ENCODE peak calls at places on chromosomes 13 and 19, in seven cellular contexts. J is skeletal muscle cell; K is NCI-H2029; U is stimulated activated CD4-positive, alpha-beta T cell treated with anti-CD3 and anti-CD28 coated beads, Interleukin-2, amount 100 ng/mL, for 48 hours; Y is NCI-H748 treated with DMSO at 0.1 percent for 48 hours; G is posterior cingulate gyrus; T is naive thymus-derived CD4-positive, alpha-beta T cell. S is an unnamed sample.

GRCh38 chr13:20608438-20609020 is 41.6 kb downstream of the IFT88 start:
- DNase-seq in J (no peak), Y (no peak), K (no peak), T (no peak), G (peak; percentile 83), U (no peak), S (no peak)

GRCh38 chr13:49023441-49023840 is 47.7 kb downstream of the FNDC3A start:
- DNase-seq in G (no peak), U (no peak), K (no peak), J (peak; percentile 52), T (no peak), Y (no peak), S (no peak)

GRCh38 chr13:45662122-45662521 is 40.0 kb upstream of the CBY2 start:
- DNase-seq in J (no peak), Y (no peak), K (no peak), U (no peak), T (no peak), G (peak; percentile 38), S (no peak)

GRCh38 chr19:35070471-35070870 is 28.9 kb downstream of the HPN start:
- DNase-seq in U (no peak), J (no peak), Y (no peak), K (no peak), G (peak; percentile 41), T (no peak), S (no peak)

GRCh38 chr19:39307822-39308530 is 11.8 kb downstream of the IFNL1 start:
- DNase-seq in G (peak; percentile 77), U (no peak), J (no peak), Y (no peak), T (no peak), K (no peak), S (no peak)

GRCh38 chr19:46878613-46879375 is 18.0 kb downstream of the ARHGAP35 start:
- DNase-seq in T (no peak), G (no peak), Y (no peak), J (peak; percentile 62), U (no peak), K (no peak), S (no peak)

GRCh38 chr13:47332149-47332548 is 435.3 kb upstream of the HTR2A start:
- DNase-seq in J (no peak), U (no peak), Y (no peak), K (no peak), G (no peak), T (no peak), S (no peak)

GRCh38 chr19:18203408-18203862 is 407 bp downstream of the RAB3A start:
- DNase-seq in T (no peak), U (peak; percentile 39), J (no peak), Y (no peak), G (peak; percentile 95), K (no peak), S (peak; percentile 35)

GRCh38 chr19:7349961-7350711 is 1.4 kb downstream of the ARHGEF18 start:
- DNase-seq in G (no peak), J (no peak), U (no peak), T (peak; percentile 81), Y (no peak), K (no peak), S (no peak)

GRCh38 chr19:13983213-13983889 is 22.8 kb downstream of the RFX1 start:
- DNase-seq in Y (no peak), J (no peak), K (peak; percentile 63), G (no peak), T (peak; percentile 59), U (no peak), S (no peak)

GRCh38 chr13:24741016-24741662 is 22.8 kb upstream of the RNF17 start:
- DNase-seq in T (no peak), U (no peak), K (no peak), Y (no peak), G (no peak), J (no peak), S (no peak)

GRCh38 chr19:33368074-33368864 is 5.2 kb upstream of the CEBPG start:
- DNase-seq in J (no peak), U (no peak), K (no peak), Y (no peak), G (no peak), T (no peak), S (no peak)

GRCh38 chr19:40567750-40568494 is 8.8 kb upstream of the SHKBP1 start:
- DNase-seq in G (peak; percentile 84), U (no peak), Y (no peak), K (no peak), J (no peak), T (no peak), S (no peak)

GRCh38 chr19:10292206-10292788 is 2.5 kb downstream of the ICAM5 start:
- DNase-seq in Y (peak; percentile 50), G (peak; percentile 95), T (peak; percentile 51), J (peak; percentile 30), K (no peak), U (peak; percentile 80), S (peak; percentile 88)

GRCh38 chr13:40692946-40693345 is 26.5 kb upstream of the FOXO1 start:
- DNase-seq in U (no peak), K (no peak), J (no peak), T (no peak), Y (no peak), G (no peak), S (no peak)

GRCh38 chr13:74110053-74110452 is 24.2 kb downstream of the KLF12 start:
- DNase-seq in J (no peak), G (peak; percentile 37), Y (no peak), T (no peak), U (no peak), K (no peak), S (no peak)

GRCh38 chr13:75600371-75600770 is 35.8 kb upstream of the LMO7 start:
- DNase-seq in J (no peak), G (no peak), U (no peak), K (no peak), T (no peak), Y (no peak), S (no peak)

GRCh38 chr19:2477732-2478191 is 1.8 kb downstream of the GADD45B start:
- DNase-seq in T (no peak), G (no peak), U (no peak), K (no peak), Y (no peak), J (no peak), S (no peak)

GRCh38 chr19:17677002-17677401 is 11.2 kb downstream of the UNC13A start:
- DNase-seq in Y (no peak), G (no peak), J (no peak), K (no peak), T (no peak), U (no peak), S (no peak)

GRCh38 chr19:39998511-39998910 is 1.7 kb downstream of the ZNF546 start:
- DNase-seq in T (no peak), J (no peak), K (no peak), U (no peak), Y (no peak), G (no peak), S (no peak)

GRCh38 chr13:44397766-44398223 is 24.2 kb downstream of the SERP2 start:
- DNase-seq in T (no peak), K (no peak), U (no peak), G (no peak), J (peak; percentile 31), Y (no peak), S (no peak)

GRCh38 chr19:35159606-35160005 is 5.1 kb downstream of the FXYD5 start:
- DNase-seq in T (no peak), J (no peak), K (no peak), G (no peak), Y (no peak), U (no peak), S (no peak)

GRCh38 chr19:40744554-40745401 is 5.5 kb downstream of the ACTMAP start:
- DNase-seq in K (no peak), T (peak; percentile 15), Y (no peak), G (peak; percentile 81), U (no peak), J (no peak), S (no peak)

GRCh38 chr13:44172411-44172810 is 201.2 kb upstream of the SERP2 start:
- DNase-seq in T (no peak), Y (no peak), K (no peak), G (no peak), J (no peak), U (no peak), S (no peak)